ENCODE peak calls at places on chromosome 16, in eight cellular contexts. V is HepG2, C is tibial nerve, W is A549, P is transverse colon, N is stomach, D is H1, M is sigmoid colon. Y is an unnamed sample.
A peak's percentile ranks its signal among the peaks of the same experiment; 100 is the strongest.

GRCh38 chr16:17062676-17063075 is 408.1 kb downstream of the XYLT1 start:
- DNase-seq in V (no peak), C (no peak), W (no peak), P (no peak), N (no peak), D (no peak), M (no peak), Y (no peak)

GRCh38 chr16:79132745-79133144 is 467.8 kb downstream of the MAF start:
- DNase-seq in V (no peak), C (no peak), W (no peak), P (no peak), N (no peak), D (no peak), M (no peak), Y (no peak)

GRCh38 chr16:87317766-87318121 is 552 bp upstream of the C16orf95 start:
- DNase-seq in V (peak; percentile 67), C (no peak), W (peak; percentile 60), P (peak; percentile 73), N (peak; percentile 53), D (no peak), M (peak; percentile 84), Y (no peak)

GRCh38 chr16:75576384-75576811 is 10.2 kb downstream of the GABARAPL2 start:
- DNase-seq in V (no peak), C (no peak), W (no peak), P (no peak), N (no peak), D (no peak), M (no peak), Y (no peak)

GRCh38 chr16:22648941-22649340 is 138.2 kb downstream of the NPIPB5 start:
- DNase-seq in V (no peak), C (no peak), W (no peak), P (no peak), N (no peak), D (no peak), M (no peak), Y (no peak)

GRCh38 chr16:89172901-89173628 is 1.5 kb downstream of the CDH15 start:
- DNase-seq in V (no peak), C (no peak), W (no peak), P (no peak), N (no peak), D (no peak), M (no peak), Y (no peak)

GRCh38 chr16:46908540-46909372 is 24.6 kb downstream of the GPT2 start:
- DNase-seq in V (peak; percentile 71), C (peak; percentile 51), W (peak; percentile 60), P (peak; percentile 47), N (peak; percentile 47), D (peak; percentile 81), M (no peak), Y (no peak)

GRCh38 chr16:10039220-10040096 is 142.8 kb downstream of the GRIN2A start:
- DNase-seq in V (no peak), C (no peak), W (peak; percentile 8), P (no peak), N (no peak), D (peak; percentile 81), M (no peak), Y (no peak)

GRCh38 chr16:68744744-68745280 is 7.7 kb downstream of the CDH1 start:
- DNase-seq in V (peak; percentile 97), C (no peak), W (peak; percentile 73), P (peak; percentile 86), N (peak; percentile 89), D (peak; percentile 63), M (no peak), Y (no peak)

GRCh38 chr16:86396318-86396882 is 113.9 kb upstream of the FOXF1 start:
- DNase-seq in V (no peak), C (no peak), W (no peak), P (peak; percentile 34), N (no peak), D (no peak), M (peak; percentile 91), Y (no peak)

GRCh38 chr16:75189638-75190245 is 17.2 kb downstream of the CTRB2 start:
- DNase-seq in V (no peak), C (no peak), W (no peak), P (no peak), N (no peak), D (no peak), M (no peak), Y (no peak)

GRCh38 chr16:48201515-48202201 is 42.4 kb upstream of the LONP2 start:
- DNase-seq in V (no peak), C (no peak), W (no peak), P (no peak), N (no peak), D (no peak), M (no peak), Y (no peak)

GRCh38 chr16:12439443-12440232 is 364.0 kb downstream of the CPPED1 start:
- DNase-seq in V (no peak), C (no peak), W (no peak), P (no peak), N (no peak), D (no peak), M (no peak), Y (no peak)

GRCh38 chr16:71767060-71767900 is 41.4 kb downstream of the AP1G1 start:
- DNase-seq in V (no peak), C (no peak), W (no peak), P (no peak), N (no peak), D (no peak), M (no peak), Y (no peak)

GRCh38 chr16:83345846-83346245 is 461.9 kb upstream of the HSBP1 start:
- DNase-seq in V (no peak), C (no peak), W (no peak), P (no peak), N (no peak), D (no peak), M (no peak), Y (no peak)

GRCh38 chr16:10619271-10619849 is 39.0 kb upstream of the EMP2 start:
- DNase-seq in V (no peak), C (no peak), W (no peak), P (peak; percentile 85), N (peak; percentile 60), D (peak; percentile 70), M (peak; percentile 69), Y (no peak)

GRCh38 chr16:58026705-58027340 is 1.3 kb downstream of the MMP15 start:
- DNase-seq in V (no peak), C (no peak), W (peak; percentile 26), P (peak; percentile 36), N (peak; percentile 39), D (peak; percentile 64), M (no peak), Y (no peak)

DNA sequence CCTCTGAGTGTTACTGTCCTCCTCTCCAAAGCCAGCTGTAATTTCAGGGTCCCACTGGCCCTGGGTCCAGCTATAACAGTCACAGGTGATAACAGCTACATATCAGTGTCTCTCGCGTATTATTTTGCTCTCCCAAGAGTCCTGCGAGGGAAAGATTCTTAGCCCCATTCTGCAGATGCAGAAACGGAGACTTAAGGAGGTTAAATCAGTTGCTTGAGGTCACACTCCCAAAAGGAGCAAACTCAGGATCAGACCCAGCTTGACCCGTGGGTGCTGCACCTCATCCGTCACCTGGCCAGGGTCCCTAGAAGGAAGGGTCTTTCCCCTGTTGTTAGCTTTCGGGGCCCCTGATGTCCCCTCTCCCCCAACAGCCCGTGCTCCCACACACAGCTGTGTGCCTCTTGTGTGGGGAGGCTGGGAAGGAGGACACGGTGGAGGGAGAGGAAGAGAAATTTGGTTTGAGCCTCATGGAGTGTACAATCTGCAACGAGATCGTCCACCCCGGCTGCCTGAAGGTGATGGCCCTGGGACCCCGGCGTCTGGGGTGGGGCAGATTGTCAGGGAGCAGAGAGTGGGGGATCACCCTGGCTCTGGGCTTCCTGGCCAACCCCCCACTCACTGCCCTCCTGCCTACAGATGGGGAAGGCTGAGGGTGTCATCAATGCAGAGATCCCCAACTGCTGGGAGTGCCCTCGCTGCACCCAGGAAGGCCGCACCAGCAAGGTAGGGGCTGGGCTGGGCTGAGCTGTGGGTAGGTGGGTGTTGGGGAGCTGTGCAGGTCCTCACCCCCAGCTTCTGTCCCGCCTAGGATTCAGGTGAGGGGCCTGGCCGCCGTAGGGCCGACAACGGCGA is 3.8 kb downstream of the FBXL19 start:
- DNase-seq in V (no peak), C (no peak), W (no peak), P (no peak), N (no peak), D (no peak), M (no peak), Y (no peak)
- TF ChIP-seq EP300 in V (no peak), C (no peak), W (no peak), P (no peak), N (no peak), D (no peak), M (no peak), Y (no peak)

DNA sequence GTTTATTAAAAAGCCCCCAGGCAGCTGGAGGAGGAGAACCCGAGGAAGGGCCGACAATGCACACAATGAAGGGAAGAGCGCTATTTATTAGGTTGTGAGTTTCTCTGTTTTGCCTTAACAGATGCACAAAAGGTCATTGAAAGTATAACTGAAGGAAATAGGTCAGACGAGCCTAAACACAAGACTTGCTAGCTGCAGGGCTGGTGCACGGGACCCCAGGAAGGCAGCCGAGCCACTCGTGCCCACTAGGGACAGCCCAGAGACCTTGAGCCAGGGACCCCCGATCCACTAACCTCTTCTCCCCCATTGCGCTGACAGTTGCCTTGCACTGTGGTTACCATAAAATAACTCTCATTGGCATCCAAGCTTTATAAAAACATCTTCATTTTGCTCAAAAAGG is 11.3 kb downstream of the LITAFD start:
- DNase-seq in V (no peak), C (no peak), W (no peak), P (no peak), N (no peak), D (no peak), M (peak; percentile 36), Y (no peak)
- H3K27ac ChIP-seq in V (no peak overlapping the region), C (no peak overlapping the region), W (no peak overlapping the region), P (no peak overlapping the region), N (no peak overlapping the region), D (no peak overlapping the region), M (no peak overlapping the region), Y (no peak overlapping the region)

GRCh38 chr16:582614-583331 is 7.1 kb upstream of the RAB40C start:
- DNase-seq in V (no peak), C (no peak), W (no peak), P (no peak), N (peak; percentile 86), D (peak; percentile 51), M (no peak), Y (no peak)
- TF ChIP-seq POLR2A in V (no peak), C (no peak), W (no peak), P (no peak), N (no peak), D (no peak), M (no peak), Y (no peak)

GRCh38 chr16:67445913-67446907 is 15.3 kb downstream of the HSD11B2 start:
- DNase-seq in V (peak; percentile 95), C (no peak), W (no peak), P (peak; percentile 73), N (peak; percentile 61), D (no peak), M (no peak), Y (no peak)

GRCh38 chr16:67443299-67443698 is 12.4 kb downstream of the HSD11B2 start:
- DNase-seq in V (no peak), C (peak; percentile 80), W (no peak), P (peak; percentile 50), N (no peak), D (no peak), M (peak; percentile 94), Y (no peak)

GRCh38 chr16:67445441-67445912 is 14.6 kb downstream of the HSD11B2 start:
- DNase-seq in V (peak; percentile 52), C (no peak), W (no peak), P (peak; percentile 8), N (no peak), D (no peak), M (no peak), Y (no peak)

GRCh38 chr16:67445126-67445426 is 14.2 kb downstream of the HSD11B2 start:
- DNase-seq in V (no peak), C (no peak), W (no peak), P (no peak), N (no peak), D (no peak), M (no peak), Y (no peak)

GRCh38 chr16:67444259-67445125 is 13.6 kb downstream of the HSD11B2 start:
- DNase-seq in V (no peak), C (no peak), W (no peak), P (no peak), N (no peak), D (no peak), M (no peak), Y (no peak)
- TF ChIP-seq EP300 in V (no peak), C (no peak), W (no peak), P (no peak), N (no peak), D (no peak), M (no peak), Y (no peak)